ENCODE peak calls at places on chromosomes 1 and 21, in six cellular contexts. Q, X, B, K, Z and E are unnamed samples.
A peak's percentile ranks its signal among the peaks of the same experiment; 100 is the strongest.

GRCh38 chr1:11526071-11526895 is 47.3 kb downstream of the DISP3 start:
- DNase-seq in Q (no peak), X (no peak), B (no peak), K (no peak), Z (no peak), E (no peak)

GRCh38 chr1:79982218-79982617 is 975.7 kb upstream of the ADGRL4 start:
- DNase-seq in Q (no peak), X (no peak), B (peak; percentile 89), K (peak; percentile 47), Z (no peak), E (peak; percentile 97)

GRCh38 chr1:153498746-153499145 is 37.0 kb downstream of the S100A6 start:
- DNase-seq in Q (no peak), X (no peak), B (no peak), K (no peak), Z (no peak), E (peak; percentile 57)

GRCh38 chr1:93625582-93626327 is 55.9 kb downstream of the BCAR3 start:
- DNase-seq in Q (no peak), X (peak; percentile 60), B (peak; percentile 97), K (peak; percentile 84), Z (peak; percentile 55), E (peak; percentile 93)

GRCh38 chr1:169892819-169893644 is 664 bp downstream of the SCYL3 start:
- DNase-seq in Q (no peak), X (no peak), B (no peak), K (no peak), Z (no peak), E (peak; percentile 40)

GRCh38 chr21:36349315-36349714 is 29.3 kb downstream of the MORC3 start:
- DNase-seq in Q (no peak), X (no peak), B (no peak), K (no peak), Z (no peak), E (no peak)

GRCh38 chr1:234672349-234673135 is 62.6 kb upstream of the IRF2BP2 start:
- DNase-seq in Q (no peak), X (no peak), B (no peak), K (no peak), Z (no peak), E (no peak)

GRCh38 chr1:246728311-246728710 is 4.1 kb downstream of the SCCPDH start:
- DNase-seq in Q (no peak), X (no peak), B (no peak), K (no peak), Z (peak; percentile 73), E (no peak)

GRCh38 chr1:11530731-11531311 is 51.9 kb downstream of the DISP3 start:
- DNase-seq in Q (no peak), X (no peak), B (no peak), K (no peak), Z (no peak), E (no peak)

GRCh38 chr1:89802036-89802435 is 18.8 kb upstream of the LRRC8D start:
- DNase-seq in Q (no peak), X (no peak), B (no peak), K (no peak), Z (no peak), E (no peak)

GRCh38 chr1:54805466-54805865 is 4.3 kb upstream of the TTC22 start:
- DNase-seq in Q (no peak), X (no peak), B (no peak), K (no peak), Z (no peak), E (no peak)

GRCh38 chr1:171286032-171286705 is 27.8 kb upstream of the FMO4 start:
- DNase-seq in Q (no peak), X (peak; percentile 55), B (peak; percentile 44), K (no peak), Z (peak; percentile 16), E (peak; percentile 13)

GRCh38 chr1:230160957-230161771 is 94.1 kb downstream of the GALNT2 start:
- DNase-seq in Q (no peak), X (peak; percentile 48), B (peak; percentile 63), K (no peak), Z (no peak), E (peak; percentile 43)

GRCh38 chr1:205275133-205275532 is 46.4 kb downstream of the NUAK2 start:
- DNase-seq in Q (peak; percentile 88), X (no peak), B (no peak), K (no peak), Z (no peak), E (no peak)

GRCh38 chr1:41678141-41678878 is 193.8 kb upstream of the EDN2 start:
- DNase-seq in Q (no peak), X (no peak), B (peak; percentile 91), K (peak; percentile 42), Z (no peak), E (peak; percentile 45)

GRCh38 chr1:6358757-6359567 is 34.6 kb downstream of the ACOT7 start:
- DNase-seq in Q (no peak), X (no peak), B (peak; percentile 53), K (no peak), Z (no peak), E (peak; percentile 81)

GRCh38 chr1:245827306-245827705 is 672.5 kb downstream of the KIF26B start:
- DNase-seq in Q (no peak), X (no peak), B (no peak), K (no peak), Z (no peak), E (no peak)

GRCh38 chr1:19262047-19262446 is 10.4 kb downstream of the MRTO4 start:
- DNase-seq in Q (no peak), X (no peak), B (no peak), K (no peak), Z (no peak), E (no peak)

GRCh38 chr21:39014751-39015150 is 168.5 kb downstream of the PSMG1 start:
- DNase-seq in Q (no peak), X (peak; percentile 93), B (peak; percentile 97), K (peak; percentile 91), Z (peak; percentile 71), E (peak; percentile 97)

GRCh38 chr1:26529405-26529654 is 231 bp upstream of the RPS6KA1 start:
- DNase-seq in Q (no peak), X (no peak), B (no peak), K (no peak), Z (no peak), E (no peak)

GRCh38 chr1:26529655-26530539 is at the start of gene RPS6KA1:
- DNase-seq in Q (peak; percentile 75), X (peak; percentile 69), B (peak; percentile 14), K (no peak), Z (no peak), E (peak; percentile 29)

GRCh38 chr1:26531651-26532131 is 2.1 kb downstream of the RPS6KA1 start:
- DNase-seq in Q (peak; percentile 86), X (no peak), B (no peak), K (no peak), Z (no peak), E (no peak)

GRCh38 chr1:26530540-26530897 is 958 bp downstream of the RPS6KA1 start:
- DNase-seq in Q (no peak), X (peak; percentile 7), B (no peak), K (no peak), Z (no peak), E (no peak)

GRCh38 chr1:26530898-26531598 is 1.5 kb downstream of the RPS6KA1 start:
- DNase-seq in Q (peak; percentile 81), X (peak; percentile 92), B (peak; percentile 40), K (peak; percentile 10), Z (peak; percentile 73), E (peak; percentile 42)
- TF ChIP-seq CTCF in Q (no peak), X (peak; percentile 70), B (no peak), K (peak; percentile 47), Z (peak; percentile 67), E (peak; percentile 21)

GRCh38 chr1:31704261-31705079 is 653 bp upstream of the COL16A1 start:
- DNase-seq in Q (peak; percentile 81), X (peak; percentile 37), B (peak; percentile 92), K (no peak), Z (no peak), E (peak; percentile 53)

GRCh38 chr1:31701137-31701736 is 2.6 kb downstream of the COL16A1 start:
- DNase-seq in Q (peak; percentile 77), X (peak; percentile 96), B (peak; percentile 99), K (peak; percentile 85), Z (peak; percentile 81), E (peak; percentile 99)

GRCh38 chr1:31705080-31705866 is 1.5 kb upstream of the COL16A1 start:
- DNase-seq in Q (peak; percentile 60), X (peak; percentile 49), B (peak; percentile 72), K (no peak), Z (no peak), E (peak; percentile 54)

GRCh38 chr1:31702836-31703404 is 897 bp downstream of the COL16A1 start:
- DNase-seq in Q (no peak), X (no peak), B (no peak), K (no peak), Z (no peak), E (no peak)

DNA sequence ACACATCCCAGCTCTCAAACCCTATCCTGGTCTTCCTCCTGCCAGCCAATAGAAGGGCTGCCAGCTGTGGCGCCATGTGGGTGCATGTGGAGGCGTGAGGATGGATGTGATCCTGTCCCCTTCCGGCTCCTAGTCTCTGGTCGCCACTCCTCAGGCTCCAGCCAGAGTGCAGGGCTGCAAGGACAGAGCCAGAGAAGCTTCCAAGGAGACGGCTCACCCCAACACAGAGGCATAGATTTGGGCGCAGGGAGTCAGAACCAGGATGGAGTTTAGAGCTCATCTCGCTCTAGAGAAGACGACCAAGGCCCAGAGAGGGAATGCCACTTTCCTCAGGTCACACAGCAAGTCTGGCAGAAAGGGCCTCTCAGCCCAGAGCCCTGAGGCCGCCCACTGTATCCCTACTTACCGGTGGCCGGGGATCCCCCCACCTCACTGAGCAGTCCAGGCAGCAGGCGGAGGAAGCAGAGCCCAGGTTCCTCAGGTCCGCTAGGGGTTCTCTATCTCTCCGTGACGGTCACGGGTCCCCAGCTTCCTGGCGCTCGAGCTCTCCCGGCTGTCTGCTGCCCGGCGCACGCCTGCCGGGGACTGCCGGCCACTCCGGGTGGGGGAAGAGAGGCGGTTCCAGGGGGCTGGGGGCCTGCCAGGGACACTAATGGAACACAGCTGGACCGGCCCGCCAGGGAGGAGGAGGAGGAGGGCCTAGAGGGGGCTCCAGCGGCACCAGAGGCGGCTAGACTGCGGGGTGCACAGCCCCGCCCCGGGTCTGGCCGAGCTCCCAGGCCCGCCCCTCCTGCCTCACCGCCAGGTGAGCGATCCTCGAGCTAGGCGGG is at the start of gene COL16A1:
- DNase-seq in Q (peak; percentile 80), X (no peak), B (peak; percentile 67), K (no peak), Z (no peak), E (peak; percentile 39)
- H3K4me3 ChIP-seq in Q (peak within 1 kb of the TSS; percentile 47), X (no peak within 1 kb of the TSS), B (peak within 1 kb of the TSS; percentile 82), K (peak within 1 kb of the TSS; percentile 66), Z (peak within 1 kb of the TSS; percentile 14), E (peak within 1 kb of the TSS; percentile 62)

GRCh38 chr1:187044393-187044792 is 215.6 kb downstream of the PLA2G4A start:
- DNase-seq in Q (no peak), X (no peak), B (no peak), K (no peak), Z (no peak), E (no peak)

GRCh38 chr1:187042538-187042937 is 213.8 kb downstream of the PLA2G4A start:
- DNase-seq in Q (no peak), X (peak; percentile 55), B (no peak), K (no peak), Z (no peak), E (no peak)

GRCh38 chr1:187037973-187038553 is 209.3 kb downstream of the PLA2G4A start:
- DNase-seq in Q (no peak), X (no peak), B (no peak), K (no peak), Z (no peak), E (no peak)

GRCh38 chr1:187038789-187039188 is 210.0 kb downstream of the PLA2G4A start:
- DNase-seq in Q (no peak), X (peak; percentile 77), B (peak; percentile 8), K (no peak), Z (peak; percentile 42), E (peak; percentile 55)

GRCh38 chr1:187041104-187041503 is 212.4 kb downstream of the PLA2G4A start:
- DNase-seq in Q (no peak), X (no peak), B (no peak), K (no peak), Z (no peak), E (no peak)
- TF ChIP-seq CTCF in Q (no peak), X (no peak), B (no peak), K (no peak), Z (no peak), E (no peak)

GRCh38 chr21:28704746-28705145 is 287.9 kb downstream of the LTN1 start:
- DNase-seq in Q (no peak), X (no peak), B (no peak), K (no peak), Z (no peak), E (peak; percentile 45)
- H3K4me3 ChIP-seq in Q (no peak overlapping the region), X (no peak overlapping the region), B (no peak overlapping the region), K (no peak overlapping the region), Z (no peak overlapping the region), E (no peak overlapping the region)